ENCODE peak calls at places on chromosomes 1 and 21, in four cellular contexts. F is GOT3, K is omental fat pad, X is C1 segment of cervical spinal cord. N is an unnamed sample.

GRCh38 chr1:61626820-61627219 is 98.1 kb downstream of the TM2D1 start:
- DNase-seq in F (no peak), K (no peak), X (no peak), N (no peak)

GRCh38 chr1:94970783-94971182 is 43.9 kb upstream of the CNN3 start:
- DNase-seq in F (no peak), K (no peak), X (no peak), N (no peak)

GRCh38 chr1:30232288-30232899 is 491.0 kb downstream of the MATN1 start:
- DNase-seq in F (no peak), K (no peak), X (no peak), N (no peak)

GRCh38 chr21:39263372-39263771 is 50.1 kb downstream of the BRWD1 start:
- DNase-seq in F (no peak), K (no peak), X (no peak), N (peak)

GRCh38 chr1:27891196-27891889 is 19.0 kb downstream of the THEMIS2 start:
- DNase-seq in F (no peak), K (no peak), X (no peak), N (no peak)

GRCh38 chr1:211551628-211552465 is 27.1 kb downstream of the SLC30A1 start:
- DNase-seq in F (no peak), K (no peak), X (no peak), N (peak)

GRCh38 chr1:164561461-164561860 is 2.5 kb downstream of the PBX1 start:
- DNase-seq in F (no peak), K (no peak), X (peak), N (no peak)

GRCh38 chr1:170146861-170147260 is 1.1 kb downstream of the NTMT2 start:
- DNase-seq in F (no peak), K (no peak), X (no peak), N (no peak)

GRCh38 chr1:223846668-223847007 is 891 bp upstream of the TP53BP2 start:
- DNase-seq in F (no peak), K (no peak), X (peak), N (peak)

GRCh38 chr1:145964328-145965118 is at the start of the genes ANKRD34A and POLR3GL:
- DNase-seq in F (peak), K (peak), X (peak), N (peak)

GRCh38 chr1:11869650-11870207 is 11.0 kb upstream of the NPPB start:
- DNase-seq in F (no peak), K (no peak), X (no peak), N (no peak)

GRCh38 chr1:210352575-210352974 is 23.9 kb downstream of the HHAT start:
- DNase-seq in F (no peak), K (no peak), X (no peak), N (no peak)

GRCh38 chr21:44999972-45000636 is 60.3 kb downstream of the SLX9 start:
- DNase-seq in F (no peak), K (no peak), X (no peak), N (no peak)

GRCh38 chr1:226332947-226333346 is 24.0 kb upstream of the LIN9 start:
- DNase-seq in F (no peak), K (no peak), X (no peak), N (no peak)

GRCh38 chr1:151315565-151316235 is 11.5 kb downstream of the PI4KB start:
- DNase-seq in F (no peak), K (no peak), X (no peak), N (no peak)

GRCh38 chr1:57966751-57967406 is 543.0 kb upstream of the DAB1 start:
- DNase-seq in F (no peak), K (no peak), X (no peak), N (peak)

GRCh38 chr1:117232551-117232950 is 21.8 kb upstream of the VTCN1 start:
- DNase-seq in F (no peak), K (no peak), X (no peak), N (no peak)

GRCh38 chr1:22285545-22286396 is 142.9 kb upstream of the WNT4 start:
- DNase-seq in F (no peak), K (no peak), X (no peak), N (no peak)

GRCh38 chr1:198669023-198669698 is 30.3 kb downstream of the PTPRC start:
- DNase-seq in F (no peak), K (no peak), X (no peak), N (peak)

GRCh38 chr1:6848816-6849215 is 63.6 kb downstream of the CAMTA1 start:
- DNase-seq in F (no peak), K (no peak), X (no peak), N (no peak)

GRCh38 chr21:45911806-45912325 is 69.7 kb upstream of the COL6A1 start:
- DNase-seq in F (no peak), K (no peak), X (no peak), N (no peak)

GRCh38 chr1:203537806-203538464 is 44.0 kb downstream of the OPTC start:
- DNase-seq in F (no peak), K (no peak), X (no peak), N (peak)

GRCh38 chr1:199867601-199868000 is 159.9 kb upstream of the NR5A2 start:
- DNase-seq in F (no peak), K (no peak), X (no peak), N (no peak)

GRCh38 chr1:214989341-214989740 is 93.2 kb upstream of the KCNK2 start:
- DNase-seq in F (no peak), K (no peak), X (no peak), N (peak)

GRCh38 chr1:1551524-1552262 is 11.3 kb upstream of the TMEM240 start:
- DNase-seq in F (no peak), K (no peak), X (no peak), N (no peak)

GRCh38 chr1:22104865-22105437 is 37.9 kb downstream of the WNT4 start:
- DNase-seq in F (no peak), K (no peak), X (no peak), N (no peak)

GRCh38 chr1:9787702-9788101 is 36.1 kb downstream of the CLSTN1 start:
- DNase-seq in F (no peak), K (no peak), X (no peak), N (no peak)

GRCh38 chr1:16677552-16678423 is 11.0 kb upstream of the RNU1-3 start:
- DNase-seq in F (no peak), K (no peak), X (no peak), N (peak)

GRCh38 chr1:212062832-212063438 is 27.4 kb downstream of the DTL start:
- DNase-seq in F (no peak), K (no peak), X (peak), N (peak)

GRCh38 chr1:99481391-99481996 is 164.4 kb upstream of the PALMD start:
- DNase-seq in F (no peak), K (no peak), X (peak), N (peak)

GRCh38 chr1:90067194-90067593 is 72.3 kb downstream of the ZNF326 start:
- DNase-seq in F (no peak), K (no peak), X (no peak), N (no peak)

GRCh38 chr1:22031214-22031962 is 21.1 kb upstream of the CDC42 start:
- DNase-seq in F (no peak), K (no peak), X (no peak), N (no peak)

GRCh38 chr1:53057134-53057533 is 4.9 kb upstream of the PODN start:
- DNase-seq in F (no peak), K (no peak), X (no peak), N (peak)